ENCODE peak calls at places on chromosomes 4 and X, in four cellular contexts. I is foreskin fibroblast; Z is GM19239; U is stimulated activated CD8-positive, alpha-beta memory T cell treated with anti-CD3 and anti-CD28 coated beads, Interleukin-12 subunit alpha, Interleukin-12 subunit beta, amount 100 ng/mL, for 4 hours. O is an unnamed sample.

GRCh38 chrX:67503453-67503852 is 40.4 kb upstream of the AR start:
- DNase-seq in Z (no peak), I (no peak), U (no peak), O (no peak)

GRCh38 chrX:68978211-68978780 is 149.5 kb downstream of the EFNB1 start:
- DNase-seq in Z (no peak), I (no peak), U (no peak), O (no peak)

GRCh38 chrX:151870603-151871002 is 42.1 kb upstream of the MAGEA4 start:
- DNase-seq in I (peak), U (no peak), Z (no peak), O (peak)

GRCh38 chrX:4809571-4809970 is 1096.1 kb upstream of the PRKX start:
- DNase-seq in U (no peak), Z (no peak), I (no peak), O (no peak)

GRCh38 chrX:129641941-129642340 is 12.8 kb downstream of the APLN start:
- DNase-seq in Z (no peak), I (peak), U (no peak), O (peak)

GRCh38 chr4:20254517-20255250 is 3.0 kb downstream of the SLIT2 start:
- DNase-seq in U (no peak), I (peak), Z (no peak), O (no peak)

GRCh38 chr4:156945532-156945931 is 26.1 kb downstream of the PDGFC start:
- DNase-seq in Z (no peak), U (no peak), I (peak), O (no peak)

GRCh38 chr4:3870567-3870962 is 104.4 kb downstream of the ADRA2C start:
- DNase-seq in U (no peak), Z (no peak), I (no peak), O (no peak)

GRCh38 chrX:38662640-38663039 is 101.3 kb downstream of the TSPAN7 start:
- DNase-seq in U (no peak), Z (no peak), I (peak), O (no peak)

GRCh38 chr4:39620551-39620950 is 18.1 kb downstream of the SMIM14 start:
- DNase-seq in Z (no peak), U (no peak), I (peak), O (peak)

GRCh38 chr4:173040200-173040599 is 128.4 kb upstream of the GALNT7 start:
- DNase-seq in Z (no peak), U (no peak), I (peak), O (no peak)

GRCh38 chrX:48831909-48832291 is 3.5 kb downstream of the PCSK1N start:
- DNase-seq in I (peak), Z (no peak), U (no peak), O (no peak)

GRCh38 chr4:155657985-155658384 is 8.7 kb upstream of the GUCY1A1 start:
- DNase-seq in Z (no peak), I (no peak), U (no peak), O (no peak)

GRCh38 chr4:147831452-147832192 is 99.7 kb downstream of the ARHGAP10 start:
- DNase-seq in Z (no peak), I (peak), U (no peak), O (peak)

GRCh38 chrX:115665122-115665521 is 104.1 kb downstream of the PLS3 start:
- DNase-seq in U (no peak), Z (no peak), I (no peak), O (no peak)

GRCh38 chr4:137659431-137659830 is 127.1 kb upstream of the PCDH18 start:
- DNase-seq in U (no peak), I (peak), Z (no peak), O (peak)

GRCh38 chr4:78776031-78776728 is at the start of gene BMP2K:
- DNase-seq in Z (peak), U (peak), I (peak), O (peak)

GRCh38 chr4:154877110-154877760 is 96.2 kb downstream of the RBM46 start:
- DNase-seq in U (no peak), I (peak), Z (no peak), O (peak)

GRCh38 chr4:142595222-142595871 is 250.8 kb downstream of the INPP4B start:
- DNase-seq in U (no peak), Z (no peak), I (no peak), O (no peak)

GRCh38 chrX:123884809-123885408 is 25.1 kb downstream of the XIAP start:
- DNase-seq in Z (no peak), I (peak), U (no peak), O (peak)

GRCh38 chrX:71579136-71579989 is 1.1 kb downstream of the GCNA start:
- DNase-seq in U (no peak), Z (no peak), I (no peak), O (no peak)

GRCh38 chrX:54483946-54484345 is 12.1 kb downstream of the FGD1 start:
- DNase-seq in U (no peak), Z (no peak), I (peak), O (no peak)

GRCh38 chrX:55486736-55487135 is 2.9 kb downstream of the USP51 start:
- DNase-seq in I (peak), U (no peak), Z (no peak), O (no peak)

GRCh38 chr4:15755781-15756180 is 22.3 kb upstream of the CD38 start:
- DNase-seq in U (no peak), Z (no peak), I (no peak), O (no peak)

GRCh38 chr4:142406051-142406549 is 440.0 kb downstream of the INPP4B start:
- DNase-seq in Z (no peak), U (no peak), I (peak), O (no peak)

GRCh38 chrX:129772796-129773431 is 6.8 kb upstream of the SASH3 start:
- DNase-seq in U (no peak), I (no peak), Z (no peak), O (no peak)

GRCh38 chr4:99715286-99715685 is 57.7 kb upstream of the C4orf54 start:
- DNase-seq in I (no peak), U (no peak), Z (no peak), O (no peak)

GRCh38 chr4:155780773-155781172 is 22.0 kb downstream of the GUCY1B1 start:
- DNase-seq in Z (no peak), I (peak), U (no peak), O (peak)

GRCh38 chrX:110410598-110410997 is 52.0 kb downstream of the RTL9 start:
- DNase-seq in Z (no peak), U (no peak), I (no peak), O (no peak)

GRCh38 chr4:168589154-168589553 is 92.3 kb downstream of the PALLD start:
- DNase-seq in I (peak), Z (no peak), U (no peak), O (peak)

GRCh38 chrX:7948483-7948882 is 21.3 kb upstream of the PNPLA4 start:
- DNase-seq in I (no peak), Z (no peak), U (no peak), O (no peak)

GRCh38 chr4:109206610-109207009 is 95.8 kb downstream of the COL25A1 start:
- DNase-seq in U (no peak), I (peak), Z (no peak), O (no peak)

GRCh38 chrX:94751611-94752010 is 1077.6 kb downstream of the FAM133A start:
- DNase-seq in U (no peak), I (no peak), Z (no peak), O (no peak)

GRCh38 chrX:130155564-130155963 is 10.1 kb downstream of the AIFM1 start:
- DNase-seq in Z (no peak), U (no peak), I (no peak), O (no peak)

O was measured in HCEC 1CT.